ENCODE peak calls at places on chromosomes 16 and 17, in six cellular contexts. K, X, C, T, A and P are unnamed samples.

GRCh38 chr17:48727415-48728175 is 955 bp downstream of the HOXB13 start:
- ATAC-seq in T (no peak), C (no peak), K (no peak), A (peak), X (peak), P (no peak)

GRCh38 chr17:14211778-14212177 is 24.9 kb downstream of the CDRT15 start:
- ATAC-seq in K (no peak), C (peak), A (no peak), X (no peak), T (no peak), P (peak)

GRCh38 chr16:89473791-89474414 is 16.5 kb downstream of the ANKRD11 start:
- ATAC-seq in T (no peak), C (peak), X (no peak), A (no peak), K (peak), P (peak)

GRCh38 chr16:988465-989353 is 7.1 kb downstream of the SOX8 start:
- ATAC-seq in K (no peak), X (no peak), C (peak), T (peak), A (no peak), P (no peak)

GRCh38 chr17:78962345-78962983 is 17.3 kb downstream of the LGALS3BP start:
- ATAC-seq in A (no peak), C (no peak), X (no peak), K (no peak), T (no peak), P (no peak)

GRCh38 chr17:50093807-50094206 is 1.3 kb upstream of the PDK2 start:
- ATAC-seq in A (no peak), X (no peak), T (no peak), C (no peak), K (no peak), P (no peak)

GRCh38 chr17:28643979-28644781 is 778 bp downstream of the BLTP2 start:
- ATAC-seq in X (peak), A (no peak), C (peak), K (no peak), T (peak), P (no peak)

GRCh38 chr16:1532081-1532760 is 1.2 kb upstream of the TMEM204 start:
- ATAC-seq in K (no peak), C (peak), X (no peak), T (peak), A (no peak), P (no peak)

GRCh38 chr17:18102640-18103039 is 5.9 kb upstream of the MYO15A start:
- ATAC-seq in K (no peak), A (peak), T (no peak), X (peak), C (no peak), P (no peak)

GRCh38 chr17:12680407-12680897 is 14.8 kb downstream of the MYOCD start:
- ATAC-seq in X (no peak), A (no peak), C (no peak), T (peak), K (no peak), P (no peak)

GRCh38 chr16:4538067-4538385 is 547 bp downstream of the CDIP1 start:
- ATAC-seq in C (peak), X (peak), A (peak), T (peak), K (peak), P (peak)

GRCh38 chr16:48365030-48365600 is 20.1 kb downstream of the SIAH1 start:
- ATAC-seq in A (no peak), C (peak), X (no peak), T (no peak), K (no peak), P (peak)

GRCh38 chr16:11263737-11264136 is 5.4 kb downstream of the TNP2 start:
- ATAC-seq in T (no peak), K (peak), C (no peak), A (peak), X (peak), P (peak)

GRCh38 chr17:40530988-40531971 is 29.9 kb upstream of the TNS4 start:
- ATAC-seq in K (peak), A (peak), T (no peak), C (no peak), X (peak), P (peak)

GRCh38 chr17:64313577-64313976 is 50.5 kb upstream of the TEX2 start:
- ATAC-seq in C (no peak), A (no peak), T (no peak), X (no peak), K (no peak), P (no peak)

GRCh38 chr17:54967621-54968258 is 714 bp downstream of the COX11 start:
- ATAC-seq in X (peak), A (peak), C (peak), K (peak), T (peak), P (peak)

GRCh38 chr16:4855804-4856203 is 8.5 kb downstream of the UBN1 start:
- ATAC-seq in X (no peak), A (no peak), C (no peak), T (no peak), K (no peak), P (no peak)

GRCh38 chr16:81473561-81473960 is 29.0 kb downstream of the CMIP start:
- ATAC-seq in T (peak), X (no peak), K (no peak), A (no peak), C (peak), P (no peak)

GRCh38 chr16:35298460-35299243 is 1839.2 kb downstream of the TP53TG3F start:
- ATAC-seq in K (no peak), X (no peak), T (no peak), C (no peak), A (no peak), P (no peak)

GRCh38 chr16:57071840-57072541 is 20.4 kb upstream of the CPNE2 start:
- ATAC-seq in A (no peak), K (peak), X (peak), C (peak), T (no peak), P (peak)

GRCh38 chr17:14046978-14047377 is 22.3 kb upstream of the COX10 start:
- ATAC-seq in C (no peak), X (no peak), A (no peak), T (no peak), K (no peak), P (no peak)

GRCh38 chr17:83050651-83051422 is 28.6 kb upstream of the METRNL start:
- ATAC-seq in K (no peak), C (no peak), T (no peak), X (no peak), A (no peak), P (no peak)

GRCh38 chr17:65243838-65244237 is 106.7 kb downstream of the RGS9 start:
- ATAC-seq in T (no peak), X (no peak), A (no peak), C (peak), K (peak), P (peak)

GRCh38 chr17:34571428-34572130 is 7.8 kb upstream of the TMEM132E start:
- ATAC-seq in T (no peak), A (no peak), C (no peak), X (no peak), K (no peak), P (no peak)

GRCh38 chr17:79601604-79602420 is 9.0 kb downstream of the RBFOX3 start:
- ATAC-seq in T (no peak), K (no peak), C (no peak), A (no peak), X (no peak), P (no peak)

GRCh38 chr16:17930280-17930679 is 406.3 kb downstream of the NPIPA8 start:
- ATAC-seq in C (no peak), X (no peak), A (no peak), T (no peak), K (no peak), P (no peak)

GRCh38 chr17:32631341-32632109 is 144.7 kb downstream of the CDK5R1 start:
- ATAC-seq in A (no peak), C (peak), K (no peak), X (no peak), T (peak), P (no peak)

GRCh38 chr17:28735242-28735722 is 6.7 kb downstream of the NEK8 start:
- ATAC-seq in C (no peak), K (no peak), A (no peak), T (no peak), X (no peak), P (peak)